ENCODE peak calls at places on chromosome 1, in five cellular contexts. One of them, this sample, is unnamed.

GRCh38 chr1:101260531-101260930 is 23.7 kb downstream of the S1PR1 start:
- DNase-seq in ovary: no peak
- DNase-seq in GM10248: no peak
- DNase-seq in effector CD4-positive, alpha-beta T cell: no peak
- DNase-seq in skeletal muscle cell: no peak
- DNase-seq in this sample: no peak

GRCh38 chr1:161019767-161020572 is 982 bp downstream of the F11R start:
- DNase-seq in ovary: no peak
- DNase-seq in GM10248: no peak
- DNase-seq in effector CD4-positive, alpha-beta T cell: no peak
- DNase-seq in skeletal muscle cell: no peak
- DNase-seq in this sample: no peak

GRCh38 chr1:12539705-12540579 is 78.1 kb downstream of the DHRS3 start:
- DNase-seq in ovary: peak
- DNase-seq in GM10248: no peak
- DNase-seq in effector CD4-positive, alpha-beta T cell: no peak
- DNase-seq in skeletal muscle cell: no peak
- DNase-seq in this sample: peak

GRCh38 chr1:182181167-182181572 is 119.7 kb upstream of the ZNF648 start:
- DNase-seq in ovary: no peak
- DNase-seq in GM10248: no peak
- DNase-seq in effector CD4-positive, alpha-beta T cell: no peak
- DNase-seq in skeletal muscle cell: no peak
- DNase-seq in this sample: peak

GRCh38 chr1:224589006-224589405 is 27.1 kb upstream of the CNIH3 start:
- DNase-seq in ovary: no peak
- DNase-seq in GM10248: no peak
- DNase-seq in effector CD4-positive, alpha-beta T cell: no peak
- DNase-seq in skeletal muscle cell: peak
- DNase-seq in this sample: no peak

GRCh38 chr1:90768098-90768497 is 51.0 kb upstream of the BARHL2 start:
- DNase-seq in ovary: no peak
- DNase-seq in GM10248: no peak
- DNase-seq in effector CD4-positive, alpha-beta T cell: no peak
- DNase-seq in skeletal muscle cell: no peak
- DNase-seq in this sample: no peak

GRCh38 chr1:84303154-84303830 is 1.8 kb downstream of the SAMD13 start:
- DNase-seq in ovary: no peak
- DNase-seq in GM10248: no peak
- DNase-seq in effector CD4-positive, alpha-beta T cell: no peak
- DNase-seq in skeletal muscle cell: no peak
- DNase-seq in this sample: peak

GRCh38 chr1:98920441-98921110 is 84.1 kb downstream of the PLPPR5 start:
- DNase-seq in ovary: no peak
- DNase-seq in GM10248: no peak
- DNase-seq in effector CD4-positive, alpha-beta T cell: no peak
- DNase-seq in skeletal muscle cell: peak
- DNase-seq in this sample: no peak

GRCh38 chr1:118716775-118717174 is 271.4 kb downstream of the TBX15 start:
- DNase-seq in ovary: no peak
- DNase-seq in GM10248: no peak
- DNase-seq in effector CD4-positive, alpha-beta T cell: no peak
- DNase-seq in skeletal muscle cell: no peak
- DNase-seq in this sample: no peak

GRCh38 chr1:47709302-47710074 is 271.6 kb downstream of the FOXD2 start:
- DNase-seq in ovary: no peak
- DNase-seq in GM10248: peak
- DNase-seq in effector CD4-positive, alpha-beta T cell: no peak
- DNase-seq in skeletal muscle cell: no peak
- DNase-seq in this sample: peak

GRCh38 chr1:65069186-65069585 is 78.8 kb upstream of the AK4 start:
- DNase-seq in ovary: no peak
- DNase-seq in GM10248: no peak
- DNase-seq in effector CD4-positive, alpha-beta T cell: no peak
- DNase-seq in skeletal muscle cell: no peak
- DNase-seq in this sample: no peak

GRCh38 chr1:236904874-236905741 is 99.1 kb downstream of the MT1HL1 start:
- DNase-seq in ovary: no peak
- DNase-seq in GM10248: no peak
- DNase-seq in effector CD4-positive, alpha-beta T cell: no peak
- DNase-seq in skeletal muscle cell: peak
- DNase-seq in this sample: no peak

GRCh38 chr1:173341307-173341706 is 134.2 kb upstream of the TNFSF4 start:
- DNase-seq in ovary: no peak
- DNase-seq in GM10248: no peak
- DNase-seq in effector CD4-positive, alpha-beta T cell: no peak
- DNase-seq in skeletal muscle cell: peak
- DNase-seq in this sample: no peak

This sample was measured in left colon.